ENCODE peak calls at places on chromosomes 16 and 17, in ten cellular contexts. One of them, this sample, is unnamed.

GRCh38 chr16:50696575-50697420 is 3.4 kb downstream of the NOD2 start:
- DNase-seq in sigmoid colon: peak; percentile 91
- DNase-seq in GM20000: peak; percentile 86
- DNase-seq in suprapubic skin: peak; percentile 94
- DNase-seq in CD8-positive, alpha-beta T cell: no peak
- DNase-seq in dorsolateral prefrontal cortex: no peak
- DNase-seq in cardiac muscle cell: no peak
- DNase-seq in HFFc6: peak; percentile 56
- DNase-seq in brain microvascular endothelial cell: peak; percentile 64
- DNase-seq in heart left ventricle: peak; percentile 90
- DNase-seq in this sample: peak; percentile 84

GRCh38 chr17:2122641-2123302 is 67.9 kb downstream of the HIC1 start:
- DNase-seq in brain microvascular endothelial cell: peak; percentile 73
- DNase-seq in sigmoid colon: peak; percentile 83
- DNase-seq in CD8-positive, alpha-beta T cell: no peak
- DNase-seq in HFFc6: no peak
- DNase-seq in cardiac muscle cell: no peak
- DNase-seq in GM20000: peak; percentile 58
- DNase-seq in heart left ventricle: peak; percentile 80
- DNase-seq in dorsolateral prefrontal cortex: peak; percentile 11
- DNase-seq in suprapubic skin: peak; percentile 86
- DNase-seq in this sample: peak; percentile 67

GRCh38 chr16:85520853-85521736 is 92.0 kb upstream of the GSE1 start:
- DNase-seq in dorsolateral prefrontal cortex: no peak
- DNase-seq in suprapubic skin: no peak
- DNase-seq in GM20000: no peak
- DNase-seq in cardiac muscle cell: no peak
- DNase-seq in brain microvascular endothelial cell: no peak
- DNase-seq in sigmoid colon: peak; percentile 64
- DNase-seq in heart left ventricle: no peak
- DNase-seq in HFFc6: no peak
- DNase-seq in CD8-positive, alpha-beta T cell: no peak
- DNase-seq in this sample: no peak

GRCh38 chr17:39485555-39485954 is 24.3 kb downstream of the CDK12 start:
- DNase-seq in GM20000: no peak
- DNase-seq in suprapubic skin: peak; percentile 24
- DNase-seq in sigmoid colon: no peak
- DNase-seq in CD8-positive, alpha-beta T cell: no peak
- DNase-seq in brain microvascular endothelial cell: peak; percentile 90
- DNase-seq in HFFc6: peak; percentile 96
- DNase-seq in cardiac muscle cell: no peak
- DNase-seq in heart left ventricle: no peak
- DNase-seq in dorsolateral prefrontal cortex: no peak
- DNase-seq in this sample: no peak

GRCh38 chr16:46972429-46972970 is 974 bp downstream of the DNAJA2 start:
- DNase-seq in cardiac muscle cell: peak; percentile 5
- DNase-seq in heart left ventricle: no peak
- DNase-seq in dorsolateral prefrontal cortex: no peak
- DNase-seq in sigmoid colon: no peak
- DNase-seq in suprapubic skin: no peak
- DNase-seq in HFFc6: peak; percentile 15
- DNase-seq in brain microvascular endothelial cell: peak; percentile 5
- DNase-seq in CD8-positive, alpha-beta T cell: peak; percentile 60
- DNase-seq in GM20000: peak; percentile 45
- DNase-seq in this sample: peak; percentile 72

GRCh38 chr16:3599121-3599520 is 12.3 kb downstream of the SLX4 start:
- DNase-seq in CD8-positive, alpha-beta T cell: no peak
- DNase-seq in sigmoid colon: no peak
- DNase-seq in HFFc6: no peak
- DNase-seq in dorsolateral prefrontal cortex: no peak
- DNase-seq in GM20000: no peak
- DNase-seq in suprapubic skin: no peak
- DNase-seq in cardiac muscle cell: no peak
- DNase-seq in heart left ventricle: no peak
- DNase-seq in brain microvascular endothelial cell: no peak
- DNase-seq in this sample: no peak

GRCh38 chr16:17155480-17155879 is 315.3 kb downstream of the XYLT1 start:
- DNase-seq in GM20000: no peak
- DNase-seq in HFFc6: no peak
- DNase-seq in CD8-positive, alpha-beta T cell: no peak
- DNase-seq in dorsolateral prefrontal cortex: no peak
- DNase-seq in heart left ventricle: no peak
- DNase-seq in suprapubic skin: no peak
- DNase-seq in brain microvascular endothelial cell: no peak
- DNase-seq in sigmoid colon: no peak
- DNase-seq in cardiac muscle cell: no peak
- DNase-seq in this sample: no peak

GRCh38 chr17:40349477-40350409 is 14.8 kb downstream of the GJD3 start:
- DNase-seq in HFFc6: no peak
- DNase-seq in GM20000: no peak
- DNase-seq in cardiac muscle cell: no peak
- DNase-seq in CD8-positive, alpha-beta T cell: no peak
- DNase-seq in dorsolateral prefrontal cortex: no peak
- DNase-seq in sigmoid colon: no peak
- DNase-seq in suprapubic skin: peak; percentile 72
- DNase-seq in brain microvascular endothelial cell: no peak
- DNase-seq in heart left ventricle: peak; percentile 70
- DNase-seq in this sample: no peak

GRCh38 chr17:31095239-31096105 is 695 bp downstream of the NF1 start:
- DNase-seq in dorsolateral prefrontal cortex: peak; percentile 47
- DNase-seq in brain microvascular endothelial cell: no peak
- DNase-seq in suprapubic skin: peak; percentile 73
- DNase-seq in CD8-positive, alpha-beta T cell: peak; percentile 53
- DNase-seq in heart left ventricle: peak; percentile 51
- DNase-seq in GM20000: peak; percentile 34
- DNase-seq in cardiac muscle cell: peak; percentile 65
- DNase-seq in HFFc6: peak; percentile 51
- DNase-seq in sigmoid colon: peak; percentile 83
- DNase-seq in this sample: peak; percentile 39

GRCh38 chr17:31094600-31095238 is at the start of gene NF1:
- DNase-seq in dorsolateral prefrontal cortex: peak; percentile 91
- DNase-seq in CD8-positive, alpha-beta T cell: peak; percentile 87
- DNase-seq in sigmoid colon: peak; percentile 99
- DNase-seq in HFFc6: peak; percentile 95
- DNase-seq in suprapubic skin: peak; percentile 97
- DNase-seq in heart left ventricle: peak; percentile 97
- DNase-seq in GM20000: peak; percentile 99
- DNase-seq in brain microvascular endothelial cell: peak; percentile 95
- DNase-seq in cardiac muscle cell: peak; percentile 98
- DNase-seq in this sample: peak; percentile 99

GRCh38 chr17:31089461-31089860 is 5.3 kb upstream of the NF1 start:
- DNase-seq in suprapubic skin: no peak
- DNase-seq in CD8-positive, alpha-beta T cell: no peak
- DNase-seq in sigmoid colon: no peak
- DNase-seq in brain microvascular endothelial cell: no peak
- DNase-seq in GM20000: no peak
- DNase-seq in cardiac muscle cell: no peak
- DNase-seq in dorsolateral prefrontal cortex: no peak
- DNase-seq in heart left ventricle: no peak
- DNase-seq in HFFc6: no peak
- DNase-seq in this sample: no peak

GRCh38 chr17:31093866-31094599 is 744 bp upstream of the NF1 start:
- DNase-seq in suprapubic skin: no peak
- DNase-seq in HFFc6: no peak
- DNase-seq in cardiac muscle cell: no peak
- DNase-seq in dorsolateral prefrontal cortex: no peak
- DNase-seq in brain microvascular endothelial cell: no peak
- DNase-seq in heart left ventricle: no peak
- DNase-seq in GM20000: no peak
- DNase-seq in sigmoid colon: no peak
- DNase-seq in CD8-positive, alpha-beta T cell: no peak
- DNase-seq in this sample: no peak

DNA sequence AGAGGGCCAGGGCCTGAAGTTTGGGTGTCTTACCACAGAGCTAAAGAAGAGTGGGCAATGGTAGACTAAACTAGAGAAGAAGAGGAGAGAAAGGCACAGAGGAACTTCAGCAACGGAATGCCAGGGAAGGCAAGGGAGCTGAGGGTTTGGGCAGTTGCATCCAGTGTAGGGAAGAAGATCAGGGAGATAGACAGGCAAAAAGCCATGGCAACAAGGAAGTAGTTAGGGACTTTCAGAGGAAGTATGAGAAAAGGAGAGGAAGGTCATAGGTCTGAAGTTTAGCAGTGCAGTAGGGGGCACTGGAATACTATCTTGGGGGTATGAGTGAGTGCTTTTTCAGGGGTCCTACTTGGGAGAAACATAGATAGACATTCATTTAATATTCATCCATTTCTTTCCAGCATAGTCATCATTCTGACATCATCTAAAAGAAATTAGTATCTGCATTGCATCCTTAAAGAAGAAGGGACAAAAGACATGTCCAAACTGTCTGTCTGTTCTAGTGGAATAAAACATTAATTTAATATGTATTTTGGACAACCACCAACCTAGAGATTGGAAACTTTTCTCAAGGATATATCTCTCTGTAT is 2.2 kb upstream of the NF1 start:
- DNase-seq in sigmoid colon: no peak
- DNase-seq in GM20000: no peak
- DNase-seq in brain microvascular endothelial cell: no peak
- DNase-seq in heart left ventricle: no peak
- DNase-seq in cardiac muscle cell: no peak
- DNase-seq in HFFc6: no peak
- DNase-seq in suprapubic skin: no peak
- DNase-seq in dorsolateral prefrontal cortex: no peak
- DNase-seq in CD8-positive, alpha-beta T cell: no peak
- DNase-seq in this sample: no peak
- TF ChIP-seq CTCF in sigmoid colon: no peak
- TF ChIP-seq CTCF in GM20000: no peak
- TF ChIP-seq CTCF in brain microvascular endothelial cell: no peak
- TF ChIP-seq CTCF in heart left ventricle: no peak
- TF ChIP-seq CTCF in cardiac muscle cell: no peak
- TF ChIP-seq CTCF in HFFc6: no peak
- TF ChIP-seq CTCF in suprapubic skin: no peak
- TF ChIP-seq CTCF in dorsolateral prefrontal cortex: no peak
- TF ChIP-seq CTCF in CD8-positive, alpha-beta T cell: no peak
- TF ChIP-seq CTCF in this sample: no peak

DNA sequence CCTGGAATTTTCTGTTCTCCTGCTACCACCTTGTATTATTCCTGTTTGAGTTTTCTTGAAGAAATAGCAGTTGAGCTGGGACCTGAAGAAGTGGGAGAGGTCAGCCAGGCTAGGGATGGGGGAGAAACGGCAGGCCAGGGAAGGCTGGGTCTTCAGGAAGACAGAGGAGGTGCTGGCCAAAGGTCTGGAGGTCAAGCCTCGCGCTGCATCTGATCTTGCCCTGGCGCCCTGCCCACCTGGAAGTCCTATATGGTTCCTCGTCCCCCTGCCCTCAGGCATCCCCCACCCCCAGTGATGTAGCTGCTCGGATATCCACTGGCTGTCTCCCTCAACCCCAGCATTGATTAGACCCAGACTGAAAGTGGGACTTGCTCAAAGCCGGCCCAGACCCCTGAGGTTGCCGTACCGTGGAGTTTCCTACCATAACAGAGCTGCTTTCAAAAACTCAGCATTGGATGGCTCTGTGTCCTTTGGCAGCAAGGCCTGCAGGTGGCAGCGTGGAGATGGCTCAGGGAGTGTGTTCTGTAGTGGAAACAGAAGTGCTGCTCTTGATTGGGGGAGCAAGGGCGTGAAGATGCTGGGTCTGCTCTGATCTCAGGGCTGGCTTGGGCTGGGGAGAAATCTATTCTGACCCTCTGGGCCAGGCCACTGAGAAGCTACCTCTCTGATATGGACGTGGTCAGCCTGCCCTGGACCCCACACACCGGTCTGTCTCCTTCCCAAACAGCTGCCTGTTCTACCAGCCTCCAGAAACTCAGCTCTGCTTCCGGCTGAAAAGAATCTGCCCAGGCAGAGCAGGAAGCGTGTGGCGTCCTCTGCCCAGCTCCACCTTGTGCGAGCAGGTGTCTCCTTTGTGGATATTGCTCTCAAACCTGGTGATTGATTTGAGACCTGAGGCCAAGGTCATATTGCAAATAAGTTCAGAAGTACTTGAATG is 107.0 kb upstream of the CACNG5 start:
- DNase-seq in cardiac muscle cell: peak; percentile 73
- DNase-seq in GM20000: peak; percentile 72
- DNase-seq in heart left ventricle: peak; percentile 54
- DNase-seq in sigmoid colon: peak; percentile 68
- DNase-seq in CD8-positive, alpha-beta T cell: no peak
- DNase-seq in HFFc6: peak; percentile 50
- DNase-seq in brain microvascular endothelial cell: peak; percentile 50
- DNase-seq in dorsolateral prefrontal cortex: peak; percentile 69
- DNase-seq in suprapubic skin: no peak
- DNase-seq in this sample: peak; percentile 79
- TF ChIP-seq CTCF in cardiac muscle cell: peak; percentile 74
- TF ChIP-seq CTCF in GM20000: peak; percentile 78
- TF ChIP-seq CTCF in heart left ventricle: peak; percentile 52
- TF ChIP-seq CTCF in sigmoid colon: peak; percentile 22
- TF ChIP-seq CTCF in CD8-positive, alpha-beta T cell: no peak
- TF ChIP-seq CTCF in HFFc6: peak; percentile 79
- TF ChIP-seq CTCF in brain microvascular endothelial cell: peak; percentile 89
- TF ChIP-seq CTCF in dorsolateral prefrontal cortex: peak; percentile 66
- TF ChIP-seq CTCF in suprapubic skin: peak; percentile 55
- TF ChIP-seq CTCF in this sample: peak; percentile 81

DNA sequence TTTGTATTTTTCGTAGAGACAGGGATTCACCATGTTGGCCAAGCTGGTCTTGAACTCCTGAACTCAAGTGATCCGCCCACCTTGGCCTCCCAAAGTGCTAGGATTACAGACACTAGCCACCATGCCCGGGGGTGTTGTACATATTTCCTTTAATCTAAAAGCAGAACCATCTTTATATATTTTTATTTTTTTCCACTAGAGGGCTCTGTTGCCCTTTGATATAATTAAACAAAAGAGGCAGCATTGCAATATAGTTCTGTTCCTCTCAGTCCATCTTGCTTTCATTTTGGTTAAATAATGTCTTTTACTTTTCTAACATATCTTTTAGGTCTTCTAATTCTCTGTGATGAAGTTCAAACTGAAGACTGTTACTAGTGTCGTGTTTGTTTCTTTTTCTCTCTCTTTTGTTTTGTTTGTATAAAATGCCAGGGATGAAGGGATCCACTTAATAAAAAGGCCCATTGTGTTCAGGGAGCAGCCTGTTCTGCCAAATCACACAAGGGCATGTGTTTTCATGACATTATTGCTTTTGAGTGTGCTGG is 23.4 kb downstream of the WWOX start:
- DNase-seq in sigmoid colon: no peak
- DNase-seq in brain microvascular endothelial cell: peak; percentile 10
- DNase-seq in dorsolateral prefrontal cortex: no peak
- DNase-seq in suprapubic skin: no peak
- DNase-seq in GM20000: peak; percentile 45
- DNase-seq in heart left ventricle: no peak
- DNase-seq in CD8-positive, alpha-beta T cell: no peak
- DNase-seq in HFFc6: peak; percentile 60
- DNase-seq in cardiac muscle cell: peak; percentile 54
- DNase-seq in this sample: peak; percentile 56
- TF ChIP-seq CTCF in sigmoid colon: peak; percentile 42
- TF ChIP-seq CTCF in brain microvascular endothelial cell: no peak
- TF ChIP-seq CTCF in dorsolateral prefrontal cortex: peak; percentile 77
- TF ChIP-seq CTCF in suprapubic skin: no peak
- TF ChIP-seq CTCF in GM20000: no peak
- TF ChIP-seq CTCF in heart left ventricle: peak; percentile 71
- TF ChIP-seq CTCF in CD8-positive, alpha-beta T cell: peak; percentile 70
- TF ChIP-seq CTCF in HFFc6: peak; percentile 81
- TF ChIP-seq CTCF in cardiac muscle cell: peak; percentile 29
- TF ChIP-seq CTCF in this sample: peak; percentile 34

DNA sequence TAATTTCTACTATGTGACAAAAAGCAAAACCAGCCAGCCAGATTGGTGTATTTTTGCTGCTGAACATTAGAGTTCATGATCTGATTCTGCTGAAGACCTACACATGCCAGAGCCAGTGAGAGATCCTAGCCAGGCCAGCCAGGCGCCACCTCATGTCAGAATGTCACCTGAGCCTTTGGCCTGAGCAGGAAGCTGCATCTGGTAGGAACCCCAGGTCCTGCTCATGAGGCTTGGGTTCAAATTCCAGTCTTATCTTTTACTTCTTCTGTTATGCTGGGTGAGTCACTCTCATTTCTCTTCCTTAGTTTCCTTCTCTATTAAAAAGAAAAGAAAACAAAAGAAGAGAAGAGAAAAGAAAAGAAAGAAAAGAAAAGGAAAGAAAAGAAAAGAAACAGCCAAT is 585.1 kb upstream of the CDH5 start:
- DNase-seq in brain microvascular endothelial cell: peak; percentile 29
- DNase-seq in heart left ventricle: no peak
- DNase-seq in suprapubic skin: no peak
- DNase-seq in HFFc6: no peak
- DNase-seq in GM20000: no peak
- DNase-seq in CD8-positive, alpha-beta T cell: no peak
- DNase-seq in cardiac muscle cell: no peak
- DNase-seq in dorsolateral prefrontal cortex: no peak
- DNase-seq in sigmoid colon: no peak
- DNase-seq in this sample: no peak
- TF ChIP-seq CTCF in brain microvascular endothelial cell: no peak
- TF ChIP-seq CTCF in heart left ventricle: no peak
- TF ChIP-seq CTCF in suprapubic skin: no peak
- TF ChIP-seq CTCF in HFFc6: no peak
- TF ChIP-seq CTCF in GM20000: no peak
- TF ChIP-seq CTCF in CD8-positive, alpha-beta T cell: no peak
- TF ChIP-seq CTCF in cardiac muscle cell: no peak
- TF ChIP-seq CTCF in dorsolateral prefrontal cortex: no peak
- TF ChIP-seq CTCF in sigmoid colon: no peak
- TF ChIP-seq CTCF in this sample: no peak